ENCODE peak calls at places on chromosomes 3 and 15, in nine cellular contexts. E is endothelial cell of umbilical vein; Z is Peyer's patch; P is naive thymus-derived CD4-positive, alpha-beta T cell; F is body of pancreas; K is brain microvascular endothelial cell; G is neuronal stem cell; N is NT2/D1; H is DND-41. J is an unnamed sample.

GRCh38 chr3:133894334-133895207 is 1.1 kb downstream of the RAB6B start:
- DNase-seq in P (no peak), Z (no peak), K (no peak), N (no peak), G (no peak), H (no peak), E (no peak), F (peak; percentile 25), J (peak; percentile 80)

GRCh38 chr3:150216041-150216811 is 191.9 kb upstream of the TSC22D2 start:
- DNase-seq in G (no peak), P (no peak), E (peak; percentile 12), N (peak; percentile 48), F (no peak), H (no peak), K (peak; percentile 28), Z (no peak), J (no peak)

GRCh38 chr15:74203914-74204431 is 1.4 kb upstream of the STRA6 start:
- DNase-seq in P (no peak), F (no peak), E (no peak), N (peak; percentile 83), H (no peak), G (no peak), K (peak; percentile 74), Z (no peak), J (peak; percentile 88)

GRCh38 chr15:50798684-50799083 is 33.2 kb upstream of the SPPL2A start:
- DNase-seq in N (no peak), K (peak; percentile 7), E (peak; percentile 31), H (no peak), G (no peak), F (no peak), P (no peak), Z (peak; percentile 74), J (no peak)

GRCh38 chr3:39275052-39275451 is 4.8 kb downstream of the CX3CR1 start:
- DNase-seq in K (no peak), P (no peak), H (no peak), G (no peak), E (no peak), F (no peak), Z (no peak), N (no peak), J (no peak)

GRCh38 chr15:98896002-98896721 is 111.4 kb downstream of the PGPEP1L start:
- DNase-seq in F (no peak), N (no peak), Z (no peak), K (peak; percentile 89), H (no peak), G (no peak), E (peak; percentile 39), P (no peak), J (no peak)

GRCh38 chr3:77179762-77180161 is 139.9 kb downstream of the ROBO2 start:
- DNase-seq in P (no peak), Z (no peak), E (no peak), G (no peak), H (no peak), F (no peak), K (no peak), N (no peak), J (no peak)

GRCh38 chr3:24682141-24682547 is 187.5 kb upstream of the THRB start:
- DNase-seq in N (no peak), G (no peak), P (no peak), H (no peak), Z (no peak), F (no peak), K (peak; percentile 33), E (no peak), J (no peak)

GRCh38 chr15:90006217-90007088 is 5.3 kb downstream of the ZNF710 start:
- DNase-seq in F (peak; percentile 52), K (no peak), E (no peak), G (no peak), Z (no peak), N (no peak), P (no peak), H (no peak), J (no peak)

GRCh38 chr15:41876689-41877088 is 17.2 kb downstream of the SPTBN5 start:
- DNase-seq in P (no peak), G (no peak), K (no peak), H (no peak), E (no peak), F (no peak), Z (no peak), N (no peak), J (no peak)

GRCh38 chr15:88511161-88511560 is 35.3 kb downstream of the DET1 start:
- DNase-seq in P (no peak), F (no peak), H (no peak), G (no peak), E (no peak), N (no peak), Z (no peak), K (no peak), J (no peak)

GRCh38 chr15:74826911-74827310 is 484 bp downstream of the CPLX3 start:
- DNase-seq in H (no peak), K (no peak), E (no peak), P (no peak), Z (no peak), F (no peak), G (no peak), N (no peak), J (peak; percentile 86)

DNA sequence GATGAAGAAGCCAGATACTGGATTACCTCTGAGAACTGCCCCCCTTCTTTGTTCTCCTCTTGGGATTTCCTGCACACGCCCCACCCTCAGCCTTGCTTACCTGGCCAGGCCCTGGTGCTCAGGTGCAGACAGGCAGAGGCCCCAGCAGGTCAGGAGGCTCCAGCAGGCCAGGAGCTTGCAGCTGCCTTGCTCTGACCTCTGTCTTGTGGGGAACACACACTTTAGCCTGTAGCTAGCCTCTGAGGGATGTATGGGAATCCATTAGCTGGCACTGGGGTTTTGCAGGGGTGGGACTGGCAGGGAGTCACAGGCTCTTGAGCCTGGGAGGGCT is 2.7 kb downstream of the SMAD6 start:
- DNase-seq in N (no peak), H (no peak), E (no peak), K (no peak), F (peak; percentile 42), P (no peak), Z (no peak), G (no peak), J (no peak)
- H3K4me3 ChIP-seq in N (peak overlapping the region; percentile 82), H (peak overlapping the region; percentile 59), E (peak overlapping the region; percentile 79), K (peak overlapping the region; percentile 71), F (no peak overlapping the region), P (no peak overlapping the region), Z (peak overlapping the region; percentile 84), G (peak overlapping the region; percentile 55), J (peak overlapping the region; percentile 85)

DNA sequence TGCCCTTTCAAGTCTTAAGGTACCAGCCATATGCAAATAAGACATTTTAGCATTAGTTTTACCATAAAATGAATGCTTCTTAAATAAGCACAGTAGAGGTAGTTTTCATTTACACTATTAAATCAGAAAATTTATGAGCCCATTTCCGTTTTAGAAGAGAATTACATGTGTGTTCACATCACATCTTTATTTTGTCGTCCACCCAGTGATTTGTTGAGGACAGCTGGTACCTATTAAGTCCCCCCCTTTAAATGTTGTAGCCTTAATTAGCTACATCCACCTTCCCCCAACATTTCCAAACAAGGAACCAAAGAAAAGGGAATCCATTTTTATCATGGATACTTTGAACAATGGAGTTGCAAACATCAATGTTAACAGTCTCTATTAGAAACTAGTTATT is 6.8 kb downstream of the IL17RD start:
- DNase-seq in E (no peak), P (no peak), H (no peak), K (no peak), F (no peak), G (no peak), Z (no peak), N (no peak), J (no peak)
- H3K27me3 ChIP-seq in E (peaks cover 70% of the 10 kb centered on the region), P (no peaks in the 10 kb centered on the region), H (peaks cover 25% of the 10 kb centered on the region), K (no peaks in the 10 kb centered on the region), F (no peaks in the 10 kb centered on the region), G (no peaks in the 10 kb centered on the region), Z (no peaks in the 10 kb centered on the region), N (peaks cover 29% of the 10 kb centered on the region), J (peaks cover 3% of the 10 kb centered on the region)

GRCh38 chr3:119359476-119359998 is 65.4 kb downstream of the ARHGAP31 start:
- DNase-seq in F (no peak), G (no peak), E (no peak), H (no peak), Z (no peak), K (no peak), P (no peak), N (no peak), J (peak; percentile 28)

GRCh38 chr3:119362010-119362409 is 67.8 kb downstream of the ARHGAP31 start:
- DNase-seq in Z (no peak), F (no peak), E (no peak), N (no peak), K (no peak), H (no peak), G (no peak), P (no peak), J (no peak)

GRCh38 chr3:119362940-119363725 is 69.0 kb downstream of the ARHGAP31 start:
- DNase-seq in N (no peak), E (no peak), G (no peak), P (no peak), Z (no peak), F (no peak), K (no peak), H (no peak), J (no peak)

GRCh38 chr3:119360046-119360445 is 65.9 kb downstream of the ARHGAP31 start:
- DNase-seq in Z (no peak), G (no peak), K (no peak), P (no peak), E (no peak), N (no peak), H (no peak), F (no peak), J (no peak)

GRCh38 chr3:119360736-119361462 is 66.7 kb downstream of the ARHGAP31 start:
- DNase-seq in P (no peak), N (no peak), F (no peak), Z (no peak), G (no peak), K (no peak), H (no peak), E (no peak), J (peak; percentile 33)
- H3K4me3 ChIP-seq in P (no peak overlapping the region), N (no peak overlapping the region), F (no peak overlapping the region), Z (no peak overlapping the region), G (no peak overlapping the region), K (no peak overlapping the region), H (no peak overlapping the region), E (no peak overlapping the region), J (no peak overlapping the region)

DNA sequence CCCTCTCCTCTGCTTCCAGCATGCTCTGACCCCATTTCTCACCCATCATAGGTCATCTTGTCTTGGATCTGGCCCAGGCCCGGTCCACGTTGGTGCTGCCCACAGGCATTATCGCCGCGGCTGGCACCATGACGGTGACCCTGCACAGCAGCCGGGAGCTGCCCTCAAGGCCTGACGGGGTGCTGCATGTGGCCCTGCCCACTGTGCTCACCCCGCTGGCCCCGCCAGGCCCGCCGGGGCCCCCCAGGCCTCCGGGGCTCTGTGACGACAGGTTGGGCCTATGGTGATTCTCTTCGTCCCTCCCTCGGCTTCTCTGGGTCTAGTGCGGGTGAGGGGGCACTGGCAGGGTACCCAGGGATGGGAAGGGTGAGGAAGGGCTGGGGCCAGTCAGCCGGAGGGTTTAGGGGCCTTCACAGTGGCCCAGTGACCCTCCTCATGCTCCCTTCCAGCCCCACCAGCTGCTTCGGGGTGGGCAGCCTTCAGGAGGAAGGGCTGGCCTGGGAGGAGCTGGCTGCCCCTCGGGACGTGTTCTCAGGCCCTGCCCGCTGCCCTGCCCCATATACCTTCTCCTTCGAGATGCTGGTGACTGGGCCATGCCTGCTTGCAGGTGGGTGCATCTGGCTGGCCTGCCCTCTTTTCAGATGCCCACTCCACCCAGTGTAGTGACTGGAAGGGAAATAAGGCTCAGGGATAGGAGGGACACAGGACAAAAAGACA is 3.9 kb downstream of the VWA5B2 start:
- DNase-seq in K (no peak), Z (no peak), G (no peak), P (no peak), E (no peak), F (no peak), N (no peak), H (no peak), J (peak; percentile 44)
- H3K27me3 ChIP-seq in K (peaks cover 44% of the 10 kb centered on the region), Z (no peaks in the 10 kb centered on the region), G (peaks cover 98% of the 10 kb centered on the region), P (peaks cover 12% of the 10 kb centered on the region), E (peaks cover 41% of the 10 kb centered on the region), F (no peaks in the 10 kb centered on the region), N (peaks cover 60% of the 10 kb centered on the region), H (peaks cover 34% of the 10 kb centered on the region), J (peaks cover 47% of the 10 kb centered on the region)

GRCh38 chr3:46599590-46599989 is 12.7 kb upstream of the FAM240A start:
- DNase-seq in N (peak; percentile 67), K (no peak), H (no peak), G (no peak), P (no peak), F (no peak), Z (no peak), E (no peak), J (no peak)
- H3K4me3 ChIP-seq in N (no peak overlapping the region), K (no peak overlapping the region), H (no peak overlapping the region), G (no peak overlapping the region), P (no peak overlapping the region), F (no peak overlapping the region), Z (no peak overlapping the region), E (no peak overlapping the region), J (no peak overlapping the region)

J was measured in H7.